ENCODE peak calls at places on chromosomes 5 and 9, in eight cellular contexts. One of them, this sample, is unnamed.

GRCh38 chr5:154189256-154189818 is 1.2 kb upstream of the GALNT10 start:
- DNase-seq in Peyer's patch: no peak
- DNase-seq in uterus: no peak
- DNase-seq in spleen: peak
- DNase-seq in H54: no peak
- DNase-seq in testis: peak
- DNase-seq in gastrocnemius medialis: peak
- DNase-seq in prostate gland: no peak
- DNase-seq in this sample: peak

GRCh38 chr9:107269681-107270080 is 13.4 kb upstream of the RAD23B start:
- DNase-seq in Peyer's patch: no peak
- DNase-seq in uterus: no peak
- DNase-seq in spleen: no peak
- DNase-seq in H54: no peak
- DNase-seq in testis: no peak
- DNase-seq in gastrocnemius medialis: no peak
- DNase-seq in prostate gland: no peak
- DNase-seq in this sample: no peak

GRCh38 chr9:126499005-126499910 is 114.5 kb upstream of the LMX1B start:
- DNase-seq in Peyer's patch: no peak
- DNase-seq in uterus: peak
- DNase-seq in spleen: peak
- DNase-seq in H54: peak
- DNase-seq in testis: peak
- DNase-seq in gastrocnemius medialis: no peak
- DNase-seq in prostate gland: no peak
- DNase-seq in this sample: peak

GRCh38 chr5:82885657-82886389 is 191.4 kb downstream of the TMEM167A start:
- DNase-seq in Peyer's patch: no peak
- DNase-seq in uterus: no peak
- DNase-seq in spleen: no peak
- DNase-seq in H54: no peak
- DNase-seq in testis: no peak
- DNase-seq in gastrocnemius medialis: no peak
- DNase-seq in prostate gland: no peak
- DNase-seq in this sample: peak

GRCh38 chr5:75051217-75051751 is 1.1 kb downstream of the GCNT4 start:
- DNase-seq in Peyer's patch: peak
- DNase-seq in uterus: no peak
- DNase-seq in spleen: peak
- DNase-seq in H54: no peak
- DNase-seq in testis: no peak
- DNase-seq in gastrocnemius medialis: no peak
- DNase-seq in prostate gland: no peak
- DNase-seq in this sample: peak

GRCh38 chr5:763998-764781 is 20.3 kb downstream of the ZDHHC11B start:
- DNase-seq in Peyer's patch: no peak
- DNase-seq in uterus: no peak
- DNase-seq in spleen: peak
- DNase-seq in H54: peak
- DNase-seq in testis: no peak
- DNase-seq in gastrocnemius medialis: no peak
- DNase-seq in prostate gland: no peak
- DNase-seq in this sample: no peak

GRCh38 chr5:88263349-88263748 is 5.3 kb downstream of the TMEM161B start:
- DNase-seq in Peyer's patch: no peak
- DNase-seq in uterus: no peak
- DNase-seq in spleen: no peak
- DNase-seq in H54: no peak
- DNase-seq in testis: no peak
- DNase-seq in gastrocnemius medialis: no peak
- DNase-seq in prostate gland: no peak
- DNase-seq in this sample: no peak

GRCh38 chr9:102778756-102779155 is 216.4 kb upstream of the CYLC2 start:
- DNase-seq in Peyer's patch: no peak
- DNase-seq in uterus: no peak
- DNase-seq in spleen: no peak
- DNase-seq in H54: no peak
- DNase-seq in testis: no peak
- DNase-seq in gastrocnemius medialis: no peak
- DNase-seq in prostate gland: no peak
- DNase-seq in this sample: no peak

GRCh38 chr5:78705826-78706225 is 57.3 kb upstream of the LHFPL2 start:
- DNase-seq in Peyer's patch: no peak
- DNase-seq in uterus: no peak
- DNase-seq in spleen: no peak
- DNase-seq in H54: no peak
- DNase-seq in testis: no peak
- DNase-seq in gastrocnemius medialis: no peak
- DNase-seq in prostate gland: no peak
- DNase-seq in this sample: no peak

GRCh38 chr9:95018099-95018927 is 291.8 kb downstream of the AOPEP start:
- DNase-seq in Peyer's patch: no peak
- DNase-seq in uterus: no peak
- DNase-seq in spleen: no peak
- DNase-seq in H54: peak
- DNase-seq in testis: no peak
- DNase-seq in gastrocnemius medialis: peak
- DNase-seq in prostate gland: peak
- DNase-seq in this sample: peak

GRCh38 chr5:138662599-138662998 is 87.4 kb upstream of the HSPA9 start:
- DNase-seq in Peyer's patch: no peak
- DNase-seq in uterus: no peak
- DNase-seq in spleen: no peak
- DNase-seq in H54: no peak
- DNase-seq in testis: no peak
- DNase-seq in gastrocnemius medialis: no peak
- DNase-seq in prostate gland: no peak
- DNase-seq in this sample: no peak

DNA sequence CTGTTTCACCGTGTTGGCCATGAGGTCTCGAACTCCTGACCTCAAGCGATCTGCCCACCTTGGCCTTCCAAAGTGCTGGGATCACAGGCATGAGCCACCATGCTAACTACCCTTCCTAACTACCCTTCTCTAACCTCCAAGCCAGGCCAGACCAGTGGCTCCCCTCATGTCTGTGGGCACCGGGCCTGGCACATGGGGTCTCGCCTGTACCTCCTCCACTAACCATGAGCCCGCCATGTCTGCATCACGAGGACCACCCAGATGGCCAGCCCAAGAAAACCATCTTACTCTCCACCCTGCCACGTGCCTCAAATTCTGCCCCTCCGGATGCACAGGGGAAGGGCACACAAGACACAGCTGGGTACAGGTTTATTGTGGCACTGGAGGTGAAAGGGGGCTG is 9.6 kb upstream of the DBN1 start:
- DNase-seq in Peyer's patch: no peak
- DNase-seq in uterus: no peak
- DNase-seq in spleen: peak
- DNase-seq in H54: no peak
- DNase-seq in testis: no peak
- DNase-seq in gastrocnemius medialis: no peak
- DNase-seq in prostate gland: no peak
- DNase-seq in this sample: no peak
- TF ChIP-seq POLR2A in Peyer's patch: no peak
- TF ChIP-seq POLR2A in uterus: no peak
- TF ChIP-seq POLR2A in spleen: no peak
- TF ChIP-seq POLR2A in H54: no peak
- TF ChIP-seq POLR2A in testis: no peak
- TF ChIP-seq POLR2A in gastrocnemius medialis: no peak
- TF ChIP-seq POLR2A in prostate gland: no peak
- TF ChIP-seq POLR2A in this sample: no peak

GRCh38 chr5:115297043-115297442 is 589 bp upstream of the CCDC112 start:
- DNase-seq in Peyer's patch: no peak
- DNase-seq in uterus: no peak
- DNase-seq in spleen: no peak
- DNase-seq in H54: no peak
- DNase-seq in testis: no peak
- DNase-seq in gastrocnemius medialis: no peak
- DNase-seq in prostate gland: no peak
- DNase-seq in this sample: no peak

GRCh38 chr5:115298811-115299210 is 2.4 kb upstream of the CCDC112 start:
- DNase-seq in Peyer's patch: no peak
- DNase-seq in uterus: no peak
- DNase-seq in spleen: no peak
- DNase-seq in H54: no peak
- DNase-seq in testis: no peak
- DNase-seq in gastrocnemius medialis: no peak
- DNase-seq in prostate gland: no peak
- DNase-seq in this sample: peak

GRCh38 chr5:115295775-115296129 is 702 bp downstream of the CCDC112 start:
- DNase-seq in Peyer's patch: no peak
- DNase-seq in uterus: no peak
- DNase-seq in spleen: no peak
- DNase-seq in H54: no peak
- DNase-seq in testis: no peak
- DNase-seq in gastrocnemius medialis: no peak
- DNase-seq in prostate gland: no peak
- DNase-seq in this sample: no peak

GRCh38 chr5:115291397-115291796 is 5.1 kb downstream of the CCDC112 start:
- DNase-seq in Peyer's patch: no peak
- DNase-seq in uterus: no peak
- DNase-seq in spleen: no peak
- DNase-seq in H54: no peak
- DNase-seq in testis: no peak
- DNase-seq in gastrocnemius medialis: no peak
- DNase-seq in prostate gland: no peak
- DNase-seq in this sample: no peak

DNA sequence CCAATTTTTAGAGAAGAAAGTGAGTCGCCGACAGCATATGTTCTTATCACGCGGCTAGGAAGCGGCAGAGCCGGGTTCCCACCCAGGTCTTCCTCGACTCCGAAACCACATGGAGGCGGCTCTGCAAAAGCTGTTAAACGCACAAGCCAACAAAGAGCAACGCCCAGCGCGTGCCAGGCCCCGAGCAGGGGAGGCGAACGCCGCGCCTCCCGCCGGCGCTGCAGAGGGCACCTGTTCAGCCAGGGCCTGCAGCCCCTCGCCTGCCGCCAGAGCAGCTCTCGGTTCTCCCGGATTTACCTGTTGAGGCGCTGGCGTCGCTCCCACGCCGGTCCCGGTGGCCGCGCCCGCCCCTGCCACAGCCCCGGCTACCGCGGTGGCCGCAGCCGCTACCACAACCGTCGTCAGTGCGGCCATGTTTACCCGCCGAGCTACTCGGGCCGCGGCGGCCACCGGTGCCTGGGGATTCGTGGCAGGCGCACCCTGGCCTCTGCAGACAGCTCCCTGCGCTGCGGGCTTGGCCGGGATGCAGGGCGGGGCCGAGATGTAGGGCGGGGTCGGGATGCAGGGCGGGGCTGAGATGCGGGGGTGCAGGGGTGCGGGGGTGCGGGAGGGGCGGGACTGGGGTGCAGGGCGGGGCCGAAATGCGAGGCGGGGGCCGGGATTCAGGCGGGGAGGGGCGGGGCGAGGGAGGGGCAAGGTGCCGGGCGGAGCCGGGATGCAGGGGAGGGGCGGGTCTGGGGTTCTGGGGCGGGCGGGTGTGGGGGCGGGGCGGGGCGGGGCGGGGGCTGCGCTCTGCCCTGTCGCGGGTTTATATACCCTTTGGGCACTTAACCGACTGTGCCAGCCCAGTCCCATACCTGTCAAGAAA is at the start of gene CCDC112:
- DNase-seq in Peyer's patch: peak
- DNase-seq in uterus: peak
- DNase-seq in spleen: peak
- DNase-seq in H54: peak
- DNase-seq in testis: peak
- DNase-seq in gastrocnemius medialis: peak
- DNase-seq in prostate gland: peak
- DNase-seq in this sample: peak
- TF ChIP-seq POLR2A in Peyer's patch: peak
- TF ChIP-seq POLR2A in uterus: peak
- TF ChIP-seq POLR2A in spleen: peak
- TF ChIP-seq POLR2A in H54: peak
- TF ChIP-seq POLR2A in testis: no peak
- TF ChIP-seq POLR2A in gastrocnemius medialis: no peak
- TF ChIP-seq POLR2A in prostate gland: peak
- TF ChIP-seq POLR2A in this sample: peak

DNA sequence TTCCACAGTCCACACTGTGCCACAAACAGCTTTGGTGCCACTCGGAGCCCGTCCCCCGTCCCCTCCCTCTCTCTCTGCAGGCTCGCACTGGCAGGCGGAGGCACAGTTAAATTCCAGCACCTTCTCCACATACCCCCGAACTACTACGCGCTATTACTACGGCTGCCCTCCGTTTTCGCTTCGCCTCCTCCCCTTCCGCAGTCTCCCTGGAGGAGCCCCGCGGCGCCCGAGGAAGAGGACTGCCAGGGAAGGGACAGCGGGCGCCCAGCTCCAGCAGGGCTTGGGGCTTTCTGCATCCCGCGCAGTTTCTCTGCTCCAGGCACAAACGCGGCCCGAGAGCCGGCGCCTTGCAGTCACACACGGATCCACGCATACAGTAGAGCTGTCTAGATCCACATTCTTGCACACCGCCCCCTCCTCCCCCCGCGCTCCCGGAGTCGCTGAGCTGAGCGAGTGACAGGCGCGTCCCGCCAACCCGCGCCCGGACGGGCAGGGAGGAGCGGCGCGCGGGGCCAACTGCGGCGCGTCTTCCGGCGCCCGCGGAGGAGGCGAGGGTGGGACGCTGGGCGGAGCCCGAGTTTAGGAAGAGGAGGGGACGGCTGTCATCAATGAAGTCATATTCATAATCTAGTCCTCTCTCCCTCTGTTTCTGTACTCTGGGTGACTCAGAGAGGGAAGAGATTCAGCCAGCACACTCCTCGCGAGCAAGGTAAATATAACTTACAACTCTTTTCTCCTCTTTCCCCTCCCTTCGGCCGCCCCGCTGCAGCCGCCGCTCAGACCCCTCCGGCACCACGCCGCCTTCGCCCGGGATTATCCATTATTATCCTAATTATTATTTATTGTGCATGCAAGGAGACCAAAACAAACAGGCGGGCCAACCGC is at the start of gene SMARCA2:
- DNase-seq in Peyer's patch: peak
- DNase-seq in uterus: peak
- DNase-seq in spleen: peak
- DNase-seq in H54: peak
- DNase-seq in testis: peak
- DNase-seq in gastrocnemius medialis: peak
- DNase-seq in prostate gland: peak
- DNase-seq in this sample: peak
- TF ChIP-seq POLR2A in Peyer's patch: peak
- TF ChIP-seq POLR2A in uterus: peak
- TF ChIP-seq POLR2A in spleen: peak
- TF ChIP-seq POLR2A in H54: peak
- TF ChIP-seq POLR2A in testis: peak
- TF ChIP-seq POLR2A in gastrocnemius medialis: peak
- TF ChIP-seq POLR2A in prostate gland: peak
- TF ChIP-seq POLR2A in this sample: peak

DNA sequence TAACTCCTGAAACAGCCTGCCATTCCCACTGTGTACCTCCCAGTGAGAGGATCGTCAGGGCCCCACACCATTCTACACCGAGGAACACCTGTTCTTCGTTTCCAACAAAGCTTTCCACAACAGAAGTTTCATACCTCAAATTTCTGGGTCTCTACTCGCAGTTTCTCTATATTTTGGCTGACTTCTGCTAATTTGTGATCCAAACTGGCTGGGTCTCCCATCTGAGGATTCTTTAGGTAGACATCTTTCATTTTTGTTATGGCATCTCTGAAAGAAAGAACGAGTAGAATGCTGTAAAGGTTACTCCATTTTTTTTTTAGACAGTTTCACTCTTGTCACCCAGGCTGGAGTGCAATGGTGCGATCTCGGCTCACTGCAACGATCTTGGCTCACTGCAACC is 67.5 kb downstream of the USP20 start:
- DNase-seq in Peyer's patch: no peak
- DNase-seq in uterus: no peak
- DNase-seq in spleen: no peak
- DNase-seq in H54: no peak
- DNase-seq in testis: no peak
- DNase-seq in gastrocnemius medialis: no peak
- DNase-seq in prostate gland: no peak
- DNase-seq in this sample: no peak
- TF ChIP-seq POLR2A in Peyer's patch: no peak
- TF ChIP-seq POLR2A in uterus: no peak
- TF ChIP-seq POLR2A in spleen: no peak
- TF ChIP-seq POLR2A in H54: no peak
- TF ChIP-seq POLR2A in testis: no peak
- TF ChIP-seq POLR2A in gastrocnemius medialis: no peak
- TF ChIP-seq POLR2A in prostate gland: no peak
- TF ChIP-seq POLR2A in this sample: no peak